ENCODE peak calls at places on chromosome 11, in nine cellular contexts. K is stimulated activated CD4-positive, alpha-beta T cell treated with anti-CD3 and anti-CD28 coated beads, TNF-alpha, amount 100 ng/mL, for 1 hour; G is stromal cell of bone marrow; U is activated naive CD8-positive, alpha-beta T cell treated with anti-CD3 and anti-CD28 coated beads, Interleukin-2, amount 50 U/mL, for 24 hours; A is activated CD4-positive, alpha-beta T cell treated with anti-CD3 and anti-CD28 coated beads, Interleukin-2, amount 50 U/mL, for 48 hours; Y is neural progenitor cell; N is sciatic nerve; C is left ventricle myocardium inferior; T is activated CD8-positive, alpha-beta memory T cell treated with anti-CD3 and anti-CD28 coated beads for 48 hours. H is an unnamed sample.

GRCh38 chr11:131278472-131278871 is 91.9 kb upstream of the NTM start:
- DNase-seq in K (no peak), G (no peak), U (no peak), A (no peak), Y (no peak), N (no peak), C (no peak), T (no peak), H (no peak)

GRCh38 chr11:126282742-126283591 is at the start of gene TIRAP:
- DNase-seq in K (peak), G (no peak), U (peak), A (peak), Y (peak), N (peak), C (peak), T (no peak), H (peak)

GRCh38 chr11:94675239-94675638 is 92.9 kb upstream of the AMOTL1 start:
- DNase-seq in K (no peak), G (no peak), U (no peak), A (no peak), Y (no peak), N (no peak), C (no peak), T (no peak), H (no peak)

GRCh38 chr11:130478204-130478701 is 29.8 kb downstream of the ADAMTS15 start:
- DNase-seq in K (no peak), G (peak), U (no peak), A (no peak), Y (peak), N (peak), C (peak), T (no peak), H (peak)

GRCh38 chr11:96116341-96116740 is 192.4 kb upstream of the MTMR2 start:
- DNase-seq in K (no peak), G (no peak), U (no peak), A (no peak), Y (no peak), N (no peak), C (no peak), T (no peak), H (no peak)

GRCh38 chr11:86148339-86148738 is 79.5 kb upstream of the PICALM start:
- DNase-seq in K (no peak), G (no peak), U (no peak), A (no peak), Y (no peak), N (no peak), C (no peak), T (no peak), H (no peak)

GRCh38 chr11:46009647-46010046 is 87.2 kb downstream of the LARGE2 start:
- DNase-seq in K (no peak), G (no peak), U (no peak), A (no peak), Y (no peak), N (no peak), C (no peak), T (no peak), H (peak)

GRCh38 chr11:111303476-111303875 is 5.1 kb downstream of the POU2AF3 start:
- DNase-seq in K (no peak), G (peak), U (no peak), A (no peak), Y (no peak), N (no peak), C (no peak), T (no peak), H (no peak)

GRCh38 chr11:86360775-86361395 is 13.8 kb upstream of the CCDC81 start:
- DNase-seq in K (no peak), G (peak), U (no peak), A (no peak), Y (peak), N (no peak), C (no peak), T (no peak), H (peak)

GRCh38 chr11:27217948-27218410 is 145.0 kb downstream of the CCDC34 start:
- DNase-seq in K (no peak), G (peak), U (no peak), A (no peak), Y (no peak), N (no peak), C (no peak), T (no peak), H (no peak)

GRCh38 chr11:110833033-110833484 is 120.8 kb upstream of the ARHGAP20 start:
- DNase-seq in K (no peak), G (peak), U (no peak), A (no peak), Y (no peak), N (no peak), C (no peak), T (no peak), H (no peak)

GRCh38 chr11:3799143-3799542 is 1.8 kb upstream of the NUP98 start:
- DNase-seq in K (no peak), G (no peak), U (no peak), A (no peak), Y (no peak), N (peak), C (no peak), T (no peak), H (no peak)

GRCh38 chr11:67407700-67408163 is 3.8 kb downstream of the TBC1D10C start:
- DNase-seq in K (no peak), G (no peak), U (no peak), A (no peak), Y (no peak), N (no peak), C (no peak), T (no peak), H (no peak)

GRCh38 chr11:134505125-134505524 is 93.1 kb upstream of the B3GAT1 start:
- DNase-seq in K (no peak), G (no peak), U (no peak), A (no peak), Y (no peak), N (no peak), C (no peak), T (no peak), H (no peak)

GRCh38 chr11:111707039-111707690 is 59.0 kb downstream of the PPP2R1B start:
- DNase-seq in K (no peak), G (peak), U (no peak), A (no peak), Y (no peak), N (no peak), C (peak), T (no peak), H (peak)